ENCODE peak calls at places on chromosome 17, in seven cellular contexts. O, Q, B, D, V, C and R are unnamed samples.

GRCh38 chr17:31391496-31391949 is at the start of gene RAB11FIP4:
- DNase-seq in O (peak), Q (peak), B (no peak), D (peak), V (no peak), C (no peak), R (no peak)

GRCh38 chr17:38867179-38867994 is 2.5 kb upstream of the LASP1 start:
- DNase-seq in O (peak), Q (peak), B (peak), D (peak), V (peak), C (peak), R (no peak)

GRCh38 chr17:38705523-38705802 is 390 bp downstream of the MLLT6 start:
- DNase-seq in O (no peak), Q (no peak), B (no peak), D (no peak), V (no peak), C (no peak), R (no peak)

GRCh38 chr17:16215965-16216316 is 607 bp upstream of the NCOR1 start:
- DNase-seq in O (no peak), Q (no peak), B (peak), D (no peak), V (peak), C (peak), R (no peak)

GRCh38 chr17:37490638-37491614 is 1.2 kb downstream of the DUSP14 start:
- DNase-seq in O (peak), Q (peak), B (peak), D (peak), V (no peak), C (no peak), R (no peak)

GRCh38 chr17:47224971-47225370 is 15.8 kb downstream of the MYL4 start:
- DNase-seq in O (no peak), Q (no peak), B (no peak), D (no peak), V (no peak), C (no peak), R (no peak)

GRCh38 chr17:66843606-66844005 is 8.7 kb downstream of the CACNG5 start:
- DNase-seq in O (no peak), Q (no peak), B (no peak), D (no peak), V (no peak), C (no peak), R (no peak)

GRCh38 chr17:48442819-48443218 is 12.8 kb upstream of the SKAP1 start:
- DNase-seq in O (no peak), Q (no peak), B (peak), D (no peak), V (no peak), C (no peak), R (no peak)

GRCh38 chr17:45820052-45820780 is 24.5 kb upstream of the SPPL2C start:
- DNase-seq in O (no peak), Q (no peak), B (no peak), D (no peak), V (no peak), C (no peak), R (no peak)

GRCh38 chr17:77879226-77879895 is 79.1 kb upstream of the TNRC6C start:
- DNase-seq in O (no peak), Q (no peak), B (no peak), D (no peak), V (no peak), C (no peak), R (no peak)

GRCh38 chr17:79043191-79043930 is 19.4 kb downstream of the C1QTNF1 start:
- DNase-seq in O (no peak), Q (no peak), B (no peak), D (no peak), V (no peak), C (no peak), R (no peak)

GRCh38 chr17:50495918-50496317 is 12.3 kb upstream of the MYCBPAP start:
- DNase-seq in O (no peak), Q (no peak), B (no peak), D (no peak), V (no peak), C (no peak), R (no peak)

GRCh38 chr17:7856081-7856791 is 1.1 kb downstream of the NAA38 start:
- DNase-seq in O (peak), Q (no peak), B (no peak), D (no peak), V (no peak), C (peak), R (no peak)

GRCh38 chr17:8997994-8998628 is 23.2 kb upstream of the NTN1 start:
- DNase-seq in O (peak), Q (peak), B (peak), D (peak), V (no peak), C (peak), R (no peak)

GRCh38 chr17:34413443-34414076 is 50.5 kb upstream of the CCL1 start:
- DNase-seq in O (no peak), Q (no peak), B (no peak), D (peak), V (no peak), C (no peak), R (no peak)

GRCh38 chr17:62963296-62963695 is 2.7 kb upstream of the TANC2 start:
- DNase-seq in O (no peak), Q (no peak), B (peak), D (no peak), V (no peak), C (no peak), R (peak)

GRCh38 chr17:73972901-73973300 is 230.6 kb upstream of the RPL38 start:
- DNase-seq in O (no peak), Q (no peak), B (no peak), D (no peak), V (no peak), C (no peak), R (no peak)

GRCh38 chr17:19482571-19482970 is 51.1 kb upstream of the SLC47A1 start:
- DNase-seq in O (no peak), Q (no peak), B (no peak), D (no peak), V (no peak), C (no peak), R (no peak)

GRCh38 chr17:65532491-65532890 is 29.0 kb downstream of the AXIN2 start:
- DNase-seq in O (no peak), Q (no peak), B (no peak), D (no peak), V (no peak), C (no peak), R (no peak)

GRCh38 chr17:50948711-50949110 is 82.6 kb upstream of the TOB1 start:
- DNase-seq in O (no peak), Q (no peak), B (no peak), D (peak), V (no peak), C (no peak), R (no peak)

GRCh38 chr17:61179316-61179715 is 220.3 kb upstream of the TBX2 start:
- DNase-seq in O (no peak), Q (no peak), B (no peak), D (no peak), V (no peak), C (no peak), R (no peak)

GRCh38 chr17:45143767-45144198 is 4.5 kb upstream of the HEXIM1 start:
- DNase-seq in O (peak), Q (peak), B (no peak), D (peak), V (no peak), C (no peak), R (peak)